ENCODE peak calls at places on chromosomes 1 and 21, in four cellular contexts. M is H1, Z is SK-N-SH, P is HepG2. F is an unnamed sample.

GRCh38 chr1:232226197-232226681 is 403.7 kb downstream of the SIPA1L2 start:
- DNase-seq in M (peak), Z (no peak), P (no peak), F (no peak)

GRCh38 chr21:21199342-21200102 is 201.3 kb downstream of the NCAM2 start:
- DNase-seq in M (no peak), Z (no peak), P (no peak), F (no peak)

GRCh38 chr1:64471724-64472276 is 1.9 kb downstream of the CACHD1 start:
- DNase-seq in M (no peak), Z (no peak), P (no peak), F (no peak)

GRCh38 chr1:161192476-161193465 is 6.1 kb downstream of the ADAMTS4 start:
- DNase-seq in M (peak), Z (peak), P (peak), F (no peak)

GRCh38 chr1:16719571-16720402 is 20.5 kb upstream of the RNU1-4 start:
- DNase-seq in M (peak), Z (peak), P (no peak), F (no peak)

GRCh38 chr1:172356620-172357019 is 63.9 kb upstream of the C1orf105 start:
- DNase-seq in M (no peak), Z (no peak), P (no peak), F (no peak)

GRCh38 chr1:212860713-212861581 is 2.9 kb downstream of the FLVCR1 start:
- DNase-seq in M (no peak), Z (no peak), P (no peak), F (no peak)

GRCh38 chr1:168161459-168161858 is 17.3 kb upstream of the TIPRL start:
- DNase-seq in M (no peak), Z (peak), P (no peak), F (no peak)

GRCh38 chr1:182617734-182618288 is 13.6 kb upstream of the RGS16 start:
- DNase-seq in M (no peak), Z (no peak), P (no peak), F (no peak)

DNA sequence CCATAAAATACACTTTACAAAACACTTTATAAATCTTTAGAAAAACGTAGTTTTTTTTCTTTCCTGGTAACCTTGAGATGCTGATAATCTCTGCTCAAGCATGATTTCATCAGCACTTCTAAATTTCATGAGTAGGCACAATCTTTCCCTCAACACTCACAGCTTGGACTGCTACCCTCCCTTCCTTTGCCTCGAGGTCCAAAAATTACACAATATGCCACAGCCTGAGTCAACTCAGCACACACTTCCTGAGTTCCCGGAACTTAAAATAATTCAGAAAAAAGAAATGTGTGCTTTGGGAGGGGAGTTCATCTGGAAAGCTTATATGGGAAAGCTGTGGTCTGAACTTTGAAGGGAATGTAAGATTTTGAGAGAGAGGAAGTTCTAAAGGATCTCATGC is 5.9 kb downstream of the CLCA2 start:
- DNase-seq in M (no peak), Z (no peak), P (no peak), F (no peak)
- TF ChIP-seq TCF12 in M (no peak), Z (no peak), P (no peak), F (no peak)

GRCh38 chr1:109116286-109116685 is 2.4 kb downstream of the ELAPOR1 start:
- DNase-seq in M (no peak), Z (no peak), P (peak), F (no peak)

GRCh38 chr1:109115685-109116084 is 1.8 kb downstream of the ELAPOR1 start:
- DNase-seq in M (no peak), Z (no peak), P (no peak), F (no peak)

GRCh38 chr1:109112056-109112651 is 1.8 kb upstream of the ELAPOR1 start:
- DNase-seq in M (no peak), Z (peak), P (peak), F (no peak)

GRCh38 chr1:109112652-109113285 is 1.1 kb upstream of the ELAPOR1 start:
- DNase-seq in M (peak), Z (peak), P (peak), F (peak)

DNA sequence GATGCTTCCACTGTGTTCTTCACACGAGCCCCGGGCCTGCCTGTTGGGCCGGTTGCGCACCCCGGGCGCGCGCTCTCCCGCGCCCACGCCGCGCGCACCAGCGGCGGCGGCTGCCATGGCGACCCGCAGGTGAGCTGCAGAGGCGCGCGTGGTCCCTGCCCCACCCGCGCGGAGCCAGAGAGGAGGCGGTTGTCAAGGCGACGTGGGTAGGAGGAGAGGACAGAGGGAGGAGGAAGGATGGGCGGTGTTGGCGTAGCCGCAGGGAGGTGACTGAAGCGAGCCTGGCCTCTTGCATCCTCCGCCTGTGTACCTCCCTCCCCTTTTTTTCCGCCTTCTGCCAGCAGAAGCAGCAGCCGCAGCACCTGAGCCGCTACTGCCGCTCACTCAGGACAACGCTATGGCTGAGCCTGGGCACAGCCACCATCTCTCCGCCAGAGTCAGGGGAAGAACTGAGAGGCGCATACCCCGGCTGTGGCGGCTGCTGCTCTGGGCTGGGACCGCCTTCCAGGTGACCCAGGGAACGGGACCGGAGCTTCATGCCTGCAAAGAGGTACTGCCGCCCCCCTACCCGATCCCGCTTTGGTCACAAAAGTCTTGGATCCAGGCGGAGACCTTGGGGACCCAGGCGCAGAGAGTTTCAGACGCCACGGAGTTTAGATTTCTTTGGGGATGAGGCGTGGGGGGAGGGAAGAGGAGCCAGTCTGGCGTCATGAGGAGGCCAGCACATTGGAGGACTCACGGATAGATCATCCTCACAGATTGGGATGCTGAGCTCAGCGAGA is at the start of gene ELAPOR1:
- DNase-seq in M (peak), Z (peak), P (no peak), F (no peak)
- TF ChIP-seq TCF12 in M (no peak), Z (no peak), P (no peak), F (no peak)

GRCh38 chr1:39261712-39262221 is 57.3 kb downstream of the MACF1 start:
- DNase-seq in M (no peak), Z (no peak), P (no peak), F (no peak)
- TF ChIP-seq TCF12 in M (no peak), Z (peak), P (no peak), F (no peak)

GRCh38 chr1:241228339-241228738 is 128.7 kb downstream of the RGS7 start:
- DNase-seq in M (no peak), Z (no peak), P (no peak), F (no peak)

GRCh38 chr1:241229711-241230110 is 127.3 kb downstream of the RGS7 start:
- DNase-seq in M (no peak), Z (no peak), P (no peak), F (no peak)

GRCh38 chr1:241225741-241226140 is 131.3 kb downstream of the RGS7 start:
- DNase-seq in M (no peak), Z (no peak), P (no peak), F (no peak)

GRCh38 chr1:241229216-241229615 is 127.8 kb downstream of the RGS7 start:
- DNase-seq in M (no peak), Z (no peak), P (no peak), F (no peak)
- TF ChIP-seq TCF12 in M (no peak), Z (no peak), P (no peak), F (no peak)

DNA sequence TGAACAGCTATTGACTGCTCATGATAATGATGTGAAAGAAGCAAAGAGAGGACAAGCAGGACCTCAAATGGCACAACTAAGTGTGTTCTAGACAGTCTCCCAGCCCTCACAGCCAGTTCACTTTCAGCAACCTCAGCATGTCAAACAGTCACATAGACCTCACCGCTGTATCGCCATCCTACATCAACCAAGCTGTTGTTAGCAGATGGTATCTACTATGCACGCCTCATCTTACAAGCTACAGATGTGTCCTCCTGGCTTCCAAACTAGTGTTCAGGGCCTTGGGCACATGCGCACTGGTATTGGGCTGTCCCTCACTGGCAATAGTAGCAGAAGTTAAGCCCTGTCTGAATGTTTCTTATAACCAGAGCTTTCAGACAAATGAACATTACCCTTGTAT is 28.4 kb downstream of the EVI5 start:
- DNase-seq in M (no peak), Z (no peak), P (no peak), F (no peak)
- TF ChIP-seq TCF12 in M (no peak), Z (no peak), P (no peak), F (no peak)

DNA sequence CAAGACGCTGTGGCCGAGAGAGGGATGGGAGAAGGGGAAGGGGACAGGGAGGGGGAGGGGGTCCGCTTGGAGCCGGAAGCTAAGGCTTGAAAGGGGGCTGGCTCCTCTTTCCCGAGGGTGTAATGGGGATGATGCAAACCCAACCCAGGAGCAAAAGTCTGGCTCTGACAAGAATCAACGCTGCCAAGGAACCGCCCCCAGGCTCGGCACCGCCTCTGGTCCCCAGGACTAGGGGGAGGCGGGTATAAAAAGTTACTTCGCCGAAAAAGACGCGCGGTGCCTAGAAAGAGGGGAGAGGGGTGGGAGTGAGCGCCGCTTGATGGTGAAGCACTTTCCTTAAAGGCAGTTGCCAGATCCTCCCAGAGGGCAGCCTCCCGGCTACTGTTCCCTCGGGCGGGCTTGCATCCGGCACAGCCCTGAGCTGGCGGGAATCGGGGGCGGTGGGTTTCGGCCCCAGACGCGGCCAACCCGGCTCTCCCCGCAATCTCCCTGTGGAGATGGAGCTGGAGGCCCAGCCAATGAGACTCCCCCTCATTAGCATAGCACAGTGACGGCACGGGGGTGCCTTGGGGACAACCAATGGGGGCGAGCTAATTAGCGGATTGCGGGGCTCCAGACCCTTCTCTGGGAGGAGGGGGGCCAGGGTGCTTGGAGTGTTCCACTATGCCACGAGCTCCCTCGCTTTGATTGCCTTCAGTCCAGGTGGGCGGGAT is at the start of gene KCNT2:
- DNase-seq in M (peak), Z (peak), P (no peak), F (no peak)
- TF ChIP-seq TCF12 in M (no peak), Z (no peak), P (no peak), F (no peak)

DNA sequence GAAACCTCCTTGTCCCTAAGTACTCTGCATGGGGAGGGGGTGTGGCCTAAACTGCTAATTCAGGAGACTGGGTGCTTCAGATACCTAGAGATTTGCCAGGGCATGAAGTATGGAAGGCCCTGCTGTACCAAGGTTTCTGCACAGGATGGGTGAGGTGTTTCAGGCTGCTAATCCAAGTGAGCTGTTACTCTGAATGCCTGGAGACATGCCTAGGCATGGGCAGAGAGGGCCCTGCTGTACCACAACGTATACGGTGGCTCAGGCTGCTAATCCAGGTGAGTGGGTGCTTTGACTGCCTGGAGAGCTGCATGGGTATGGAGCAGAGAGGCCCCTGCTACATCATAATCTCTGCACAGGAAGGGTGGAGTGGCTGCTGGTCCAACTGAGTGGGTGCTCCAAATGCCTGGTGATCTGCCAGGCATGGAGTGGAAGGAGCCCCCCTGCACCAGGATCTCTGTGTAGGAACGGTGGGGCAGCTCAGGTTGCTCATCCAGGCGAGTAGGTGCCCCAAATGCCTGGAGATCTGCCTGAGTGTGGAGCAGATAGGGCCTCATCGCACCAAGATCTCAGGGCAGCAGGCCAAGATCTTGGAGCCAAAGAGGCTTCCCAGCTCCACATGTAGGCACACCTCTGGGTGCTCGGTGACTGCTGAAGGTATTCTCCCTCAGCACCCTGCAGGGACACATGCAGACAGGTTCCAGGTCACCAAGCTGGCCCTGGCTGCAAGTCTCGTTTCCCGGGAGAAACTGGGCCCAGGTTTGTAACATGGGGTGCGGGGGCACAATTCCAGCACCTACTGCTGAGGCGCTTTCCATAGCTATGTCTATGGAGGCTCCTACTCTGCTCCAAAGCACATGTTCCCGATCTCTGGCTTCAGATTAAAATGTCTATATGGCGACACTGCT is 252.5 kb upstream of the PLXNA2 start:
- DNase-seq in M (no peak), Z (no peak), P (no peak), F (no peak)
- TF ChIP-seq TCF12 in M (no peak), Z (no peak), P (no peak), F (no peak)

GRCh38 chr1:153936011-153936802 is 10.3 kb downstream of the DENND4B start:
- DNase-seq in M (no peak), Z (peak), P (no peak), F (no peak)
- TF ChIP-seq TCF12 in M (no peak), Z (no peak), P (no peak), F (no peak)

F was measured in GM12878.